ENCODE peak calls at places on chromosomes 4 and X, in four cellular contexts. P is A549, L is IMR-90, V is H1. J is an unnamed sample.

GRCh38 chr4:12894062-12894461 is 590.1 kb downstream of the RAB28 start:
- DNase-seq in L (no peak), P (no peak), V (no peak), J (no peak)

GRCh38 chr4:8010618-8011017 is 71.0 kb upstream of the AFAP1 start:
- DNase-seq in V (no peak), L (peak), P (no peak), J (no peak)

GRCh38 chr4:188930822-188931221 is 791.6 kb downstream of the TRIML1 start:
- DNase-seq in V (no peak), L (no peak), P (no peak), J (peak)

GRCh38 chrX:40388441-40388840 is 192.3 kb upstream of the ATP6AP2 start:
- DNase-seq in V (no peak), L (no peak), P (no peak), J (no peak)

GRCh38 chr4:138952405-138952804 is 63.2 kb upstream of the NOCT start:
- DNase-seq in V (no peak), L (peak), P (no peak), J (no peak)

GRCh38 chrX:29187264-29187663 is 600.0 kb downstream of the IL1RAPL1 start:
- DNase-seq in P (no peak), L (no peak), V (no peak), J (no peak)

GRCh38 chrX:152923599-152923998 is 25.7 kb downstream of the ZNF185 start:
- DNase-seq in V (no peak), L (no peak), P (no peak), J (no peak)

GRCh38 chr4:151666501-151666900 is 94.3 kb downstream of the GATB start:
- DNase-seq in P (no peak), V (no peak), L (no peak), J (no peak)

GRCh38 chr4:105182211-105182610 is 35.5 kb downstream of the TET2 start:
- DNase-seq in V (no peak), L (peak), P (no peak), J (no peak)

GRCh38 chr4:55545681-55546632 is 752 bp downstream of the CLOCK start:
- DNase-seq in P (peak), L (peak), V (no peak), J (peak)

GRCh38 chrX:112190646-112191045 is 108.1 kb upstream of the TRPC5 start:
- DNase-seq in V (no peak), P (no peak), L (no peak), J (no peak)

GRCh38 chrX:37998586-37999267 is 7.6 kb upstream of the SYTL5 start:
- DNase-seq in P (no peak), V (no peak), L (peak), J (peak)

GRCh38 chr4:78779280-78779679 is 3.1 kb downstream of the BMP2K start:
- DNase-seq in P (no peak), L (peak), V (no peak), J (no peak)

GRCh38 chr4:101967697-101968346 is 177.3 kb downstream of the BANK1 start:
- DNase-seq in V (no peak), L (no peak), P (peak), J (no peak)

GRCh38 chr4:115190529-115190928 is 77.1 kb upstream of the NDST4 start:
- DNase-seq in P (no peak), L (no peak), V (no peak), J (no peak)

GRCh38 chr4:168716411-168717129 is 219.7 kb downstream of the PALLD start:
- DNase-seq in L (no peak), P (no peak), V (no peak), J (no peak)

GRCh38 chr4:32689520-32689919 is 1969.4 kb downstream of the PCDH7 start:
- DNase-seq in P (peak), L (no peak), V (no peak), J (peak)

GRCh38 chrX:136450050-136450830 is 37.5 kb upstream of the BRS3 start:
- DNase-seq in P (peak), V (no peak), L (peak), J (no peak)

GRCh38 chr4:145541266-145541770 is 59.7 kb downstream of the SMAD1 start:
- DNase-seq in P (no peak), L (no peak), V (no peak), J (no peak)

GRCh38 chrX:135516376-135516775 is 4.1 kb upstream of the INTS6L start:
- DNase-seq in V (no peak), P (peak), L (no peak), J (no peak)

GRCh38 chr4:100929135-100929534 is 411.3 kb upstream of the EMCN start:
- DNase-seq in V (no peak), L (no peak), P (no peak), J (no peak)

GRCh38 chr4:151192556-151193235 is 84.3 kb upstream of the PRSS48 start:
- DNase-seq in P (no peak), V (no peak), L (peak), J (no peak)

GRCh38 chrX:151970661-151971060 is 3.8 kb downstream of the GABRE start:
- DNase-seq in L (peak), P (peak), V (no peak), J (no peak)

GRCh38 chr4:151276787-151277557 is at the start of gene PRSS48:
- DNase-seq in L (peak), V (peak), P (peak), J (peak)

GRCh38 chr4:133130171-133130570 is 18.9 kb upstream of the PCDH10 start:
- DNase-seq in V (no peak), P (no peak), L (no peak), J (no peak)

GRCh38 chrX:114017086-114017485 is 566.8 kb upstream of the HTR2C start:
- DNase-seq in L (no peak), V (no peak), P (no peak), J (no peak)

GRCh38 chrX:45070116-45071007 is 130.3 kb downstream of the DIPK2B start:
- DNase-seq in V (no peak), L (peak), P (peak), J (peak)

GRCh38 chrX:13093489-13094140 is 49.2 kb upstream of the FAM9C start:
- DNase-seq in L (no peak), V (no peak), P (no peak), J (no peak)

GRCh38 chrX:3638280-3638873 is 75.1 kb downstream of the PRKX start:
- DNase-seq in P (peak), L (peak), V (no peak), J (peak)

GRCh38 chr4:107125496-107125895 is 89.4 kb upstream of the DKK2 start:
- DNase-seq in L (no peak), V (no peak), P (no peak), J (no peak)

GRCh38 chr4:2901186-2901585 is 57.5 kb downstream of the ADD1 start:
- DNase-seq in V (no peak), P (no peak), L (no peak), J (no peak)

GRCh38 chr4:101347267-101347556 is at the start of gene PPP3CA:
- DNase-seq in L (no peak), V (no peak), P (no peak), J (no peak)

GRCh38 chrX:18348047-18348446 is 6.4 kb downstream of the SCML2 start:
- DNase-seq in L (no peak), P (no peak), V (no peak), J (no peak)

GRCh38 chrX:44314259-44314734 is 29.2 kb downstream of the EFHC2 start:
- DNase-seq in P (no peak), L (peak), V (no peak), J (no peak)

GRCh38 chr4:48162162-48162561 is 28.1 kb upstream of the TXK start:
- DNase-seq in V (no peak), L (peak), P (peak), J (no peak)

GRCh38 chrX:112832481-112833095 is 8.0 kb downstream of the AMOT start:
- DNase-seq in V (no peak), L (peak), P (no peak), J (peak)

GRCh38 chrX:72705814-72706213 is 8.3 kb downstream of the PHKA1 start:
- DNase-seq in V (no peak), P (no peak), L (no peak), J (no peak)
- H3K4me2 ChIP-seq in V (no peak), P (no peak), L (no peak), J (no peak)

GRCh38 chr4:183571350-183572076 is 66.7 kb downstream of the ING2 start:
- DNase-seq in L (peak), P (peak), V (no peak), J (no peak)
- TF ChIP-seq RAD21 in L (no peak), P (no peak), V (no peak), J (no peak)

DNA sequence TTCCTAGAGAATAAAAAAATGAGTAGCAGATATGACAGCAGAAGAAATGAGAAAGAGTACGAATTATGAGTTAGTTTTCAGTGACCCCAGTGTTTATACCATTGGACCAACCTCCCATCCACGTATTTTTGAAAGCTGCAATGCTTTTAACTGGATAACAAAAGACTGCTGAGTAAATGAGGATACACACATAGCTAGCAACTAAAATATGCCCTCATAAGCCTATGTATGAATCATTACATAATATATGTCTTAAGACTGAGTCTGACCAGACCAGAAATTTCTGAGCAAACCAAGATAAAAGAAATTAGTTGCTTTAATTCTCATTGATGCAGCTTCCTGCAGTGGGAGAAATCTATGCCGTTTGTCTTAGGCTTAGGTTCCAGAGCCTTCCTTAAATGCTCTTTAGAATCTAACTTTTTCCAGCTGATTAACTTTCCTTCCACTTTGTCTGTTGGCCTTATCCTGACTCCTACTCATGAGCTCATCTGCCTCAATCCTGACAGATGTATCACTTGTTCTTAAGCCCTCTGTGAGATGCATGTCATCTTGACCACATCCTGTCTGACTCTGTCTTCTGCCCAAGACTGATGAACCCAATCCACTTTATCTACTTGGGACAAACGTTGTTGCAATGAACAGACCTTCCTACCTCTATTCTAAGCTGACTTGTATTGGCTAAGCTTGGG is 301.5 kb upstream of the AADAT start:
- DNase-seq in P (no peak), L (peak), V (no peak), J (no peak)
- H3K4me2 ChIP-seq in P (no peak), L (no peak), V (no peak), J (no peak)

GRCh38 chr4:147732516-147733193 is 767 bp downstream of the ARHGAP10 start:
- DNase-seq in V (no peak), P (no peak), L (peak), J (no peak)
- TF ChIP-seq RAD21 in V (no peak), P (no peak), L (no peak), J (no peak)

GRCh38 chr4:158042591-158043030 is 130.2 kb downstream of the GASK1B start:
- DNase-seq in L (peak), P (no peak), V (no peak), J (no peak)
- H3K4me2 ChIP-seq in L (peak), P (no peak), V (no peak), J (no peak)

J was measured in HCT116.